ENCODE peak calls at places on chromosome 10, in five cellular contexts. R is heart left ventricle, I is Panc1, T is NT2/D1, M is heart right ventricle. L is an unnamed sample.

GRCh38 chr10:12801214-12802087 is 200.1 kb downstream of the CCDC3 start:
- DNase-seq in R (no peak), I (no peak), T (no peak), M (no peak), L (no peak)

GRCh38 chr10:30455816-30456215 is 21.8 kb downstream of the MAP3K8 start:
- DNase-seq in R (no peak), I (no peak), T (no peak), M (no peak), L (no peak)

GRCh38 chr10:127977368-127978009 is 70.6 kb downstream of the PTPRE start:
- DNase-seq in R (peak), I (no peak), T (no peak), M (peak), L (no peak)

GRCh38 chr10:129031233-129032150 is 435.5 kb upstream of the MGMT start:
- DNase-seq in R (peak), I (peak), T (peak), M (peak), L (peak)

GRCh38 chr10:98405422-98405821 is 9.6 kb downstream of the PYROXD2 start:
- DNase-seq in R (no peak), I (no peak), T (no peak), M (no peak), L (no peak)

GRCh38 chr10:35765039-35765662 is 123.1 kb upstream of the FZD8 start:
- DNase-seq in R (peak), I (no peak), T (no peak), M (peak), L (no peak)

GRCh38 chr10:987635-987905 is 664 bp upstream of the GTPBP4 start:
- DNase-seq in R (no peak), I (no peak), T (no peak), M (no peak), L (no peak)

GRCh38 chr10:132707121-132707775 is 78.7 kb downstream of the NKX6-2 start:
- DNase-seq in R (no peak), I (no peak), T (no peak), M (no peak), L (no peak)

GRCh38 chr10:96500519-96500918 is 13.2 kb downstream of the TLL2 start:
- DNase-seq in R (no peak), I (no peak), T (no peak), M (no peak), L (no peak)

GRCh38 chr10:130023454-130024230 is 59.6 kb upstream of the EBF3 start:
- DNase-seq in R (no peak), I (no peak), T (no peak), M (no peak), L (no peak)

L was measured in astrocyte of the cerebellum.